ENCODE peak calls at places on chromosomes 12 and 14, in nine cellular contexts. N, J, U, A, H, Z, P, I and C are unnamed samples.
A peak's percentile ranks its signal among the peaks of the same experiment; 100 is the strongest.

GRCh38 chr14:69586420-69586819 is 11.7 kb upstream of the CCDC177 start:
- DNase-seq in N (no peak), J (no peak), U (peak; percentile 54), A (no peak), H (no peak), Z (no peak), P (no peak), I (no peak), C (no peak)

GRCh38 chr12:89970646-89971192 is 262.1 kb upstream of the ATP2B1 start:
- DNase-seq in N (no peak), J (no peak), U (no peak), A (no peak), H (no peak), Z (no peak), P (no peak), I (no peak), C (no peak)

GRCh38 chr14:52873096-52873495 is 77.8 kb downstream of the FERMT2 start:
- DNase-seq in N (no peak), J (no peak), U (no peak), A (no peak), H (no peak), Z (no peak), P (no peak), I (no peak), C (no peak)

GRCh38 chr14:64303471-64303917 is 9.3 kb upstream of the ESR2 start:
- DNase-seq in N (no peak), J (no peak), U (peak; percentile 73), A (no peak), H (peak; percentile 50), Z (no peak), P (no peak), I (peak; percentile 37), C (peak; percentile 10)

GRCh38 chr12:11765421-11765816 is 115.9 kb downstream of the ETV6 start:
- DNase-seq in N (no peak), J (no peak), U (peak; percentile 17), A (no peak), H (peak; percentile 86), Z (no peak), P (no peak), I (no peak), C (no peak)

GRCh38 chr14:51529731-51530130 is 122.0 kb upstream of the FRMD6 start:
- DNase-seq in N (no peak), J (no peak), U (no peak), A (no peak), H (no peak), Z (no peak), P (no peak), I (no peak), C (no peak)

GRCh38 chr14:49926803-49927202 is 33.9 kb downstream of the ARF6 start:
- DNase-seq in N (no peak), J (no peak), U (no peak), A (no peak), H (no peak), Z (no peak), P (no peak), I (no peak), C (no peak)

GRCh38 chr14:65348137-65348536 is 64.4 kb upstream of the FUT8 start:
- DNase-seq in N (no peak), J (no peak), U (peak; percentile 64), A (peak; percentile 43), H (no peak), Z (no peak), P (no peak), I (no peak), C (no peak)

GRCh38 chr12:116336542-116337065 is 59.1 kb upstream of the MED13L start:
- DNase-seq in N (peak; percentile 72), J (no peak), U (no peak), A (peak; percentile 31), H (peak; percentile 33), Z (no peak), P (no peak), I (no peak), C (peak; percentile 71)

GRCh38 chr12:46983393-46983793 is 96.0 kb upstream of the PCED1B start:
- DNase-seq in N (no peak), J (no peak), U (no peak), A (no peak), H (no peak), Z (no peak), P (no peak), I (no peak), C (no peak)

GRCh38 chr14:56491299-56492285 is 88.0 kb upstream of the TMEM260 start:
- DNase-seq in N (peak; percentile 25), J (no peak), U (peak; percentile 71), A (no peak), H (peak; percentile 34), Z (peak; percentile 18), P (no peak), I (peak; percentile 24), C (no peak)

GRCh38 chr12:13102481-13103195 is 829 bp downstream of the GSG1 start:
- DNase-seq in N (no peak), J (no peak), U (peak; percentile 66), A (no peak), H (no peak), Z (no peak), P (no peak), I (no peak), C (no peak)

GRCh38 chr12:41190360-41190759 is 2.2 kb downstream of the PDZRN4 start:
- DNase-seq in N (no peak), J (no peak), U (peak; percentile 28), A (no peak), H (peak; percentile 6), Z (no peak), P (no peak), I (no peak), C (no peak)

GRCh38 chr12:90828621-90829020 is 126.4 kb downstream of the CCER1 start:
- DNase-seq in N (no peak), J (no peak), U (no peak), A (no peak), H (no peak), Z (no peak), P (no peak), I (no peak), C (no peak)

GRCh38 chr12:15276088-15276698 is 46.1 kb upstream of the PTPRO start:
- DNase-seq in N (no peak), J (no peak), U (peak; percentile 78), A (no peak), H (peak; percentile 10), Z (no peak), P (no peak), I (peak; percentile 26), C (no peak)

GRCh38 chr12:6915023-6915788 is 826 bp downstream of the ENO2 start:
- DNase-seq in N (no peak), J (no peak), U (peak; percentile 55), A (no peak), H (no peak), Z (no peak), P (no peak), I (no peak), C (no peak)

GRCh38 chr12:24360057-24360456 is 410.6 kb upstream of the SOX5 start:
- DNase-seq in N (no peak), J (no peak), U (no peak), A (no peak), H (no peak), Z (no peak), P (no peak), I (no peak), C (no peak)

GRCh38 chr14:88535149-88535548 is 19.7 kb downstream of the PTPN21 start:
- DNase-seq in N (no peak), J (no peak), U (peak; percentile 12), A (no peak), H (no peak), Z (no peak), P (no peak), I (no peak), C (no peak)
- TF ChIP-seq CTCF in N (no peak), J (no peak), U (no peak), A (no peak), H (no peak), Z (no peak), P (no peak), I (no peak), C (no peak)

GRCh38 chr14:103022669-103023044 is 34.7 kb downstream of the CDC42BPB start:
- DNase-seq in N (no peak), J (no peak), U (no peak), A (no peak), H (no peak), Z (no peak), P (no peak), I (no peak), C (no peak)
- TF ChIP-seq CTCF in N (peak; percentile 19), J (no peak), U (no peak), A (no peak), H (no peak), Z (no peak), P (no peak), I (no peak), C (no peak)

GRCh38 chr12:56749853-56750252 is 2.3 kb downstream of the PRIM1 start:
- DNase-seq in N (no peak), J (no peak), U (no peak), A (no peak), H (no peak), Z (no peak), P (no peak), I (no peak), C (no peak)

GRCh38 chr12:56753566-56753965 is 1.4 kb upstream of the PRIM1 start:
- DNase-seq in N (no peak), J (no peak), U (no peak), A (no peak), H (no peak), Z (no peak), P (no peak), I (no peak), C (no peak)

GRCh38 chr12:56749364-56749763 is 2.8 kb downstream of the PRIM1 start:
- DNase-seq in N (no peak), J (no peak), U (no peak), A (no peak), H (no peak), Z (no peak), P (no peak), I (no peak), C (no peak)

GRCh38 chr12:56751712-56752598 is at the start of gene PRIM1:
- DNase-seq in N (no peak), J (peak; percentile 56), U (peak; percentile 91), A (peak; percentile 86), H (peak; percentile 42), Z (peak; percentile 75), P (peak; percentile 54), I (peak; percentile 29), C (peak; percentile 39)
- TF ChIP-seq CTCF in N (no peak), J (no peak), U (no peak), A (no peak), H (no peak), Z (peak; percentile 32), P (peak; percentile 15), I (no peak), C (no peak)

GRCh38 chr12:80709811-80710726 is 2.6 kb downstream of the MYF6 start:
- DNase-seq in N (no peak), J (peak; percentile 38), U (no peak), A (no peak), H (no peak), Z (no peak), P (no peak), I (no peak), C (no peak)
- TF ChIP-seq CTCF in N (peak; percentile 63), J (peak; percentile 78), U (no peak), A (no peak), H (peak; percentile 14), Z (no peak), P (no peak), I (peak; percentile 49), C (no peak)